ENCODE peak calls at places on chromosomes 2 and 18, in four cellular contexts. E is esophagus squamous epithelium; K is GM23338; M is CD8-positive, alpha-beta memory T cell. Z is an unnamed sample.
A peak's percentile ranks its signal among the peaks of the same experiment; 100 is the strongest.

GRCh38 chr2:42758751-42759150 is 5.2 kb downstream of the OXER1 start:
- DNase-seq in E (no peak), K (no peak), M (no peak), Z (no peak)

GRCh38 chr2:189297446-189297845 is 117.9 kb upstream of the COL5A2 start:
- DNase-seq in E (no peak), K (no peak), M (peak; percentile 30), Z (no peak)

GRCh38 chr2:50039445-50039844 is 885.1 kb upstream of the FSHR start:
- DNase-seq in K (no peak), M (no peak), E (no peak), Z (no peak)

GRCh38 chr2:46735108-46735691 is 180.4 kb downstream of the MCFD2 start:
- DNase-seq in K (no peak), M (no peak), E (no peak), Z (no peak)

GRCh38 chr18:63317982-63318881 is 1.3 kb downstream of the BCL2 start:
- DNase-seq in K (peak; percentile 92), E (peak; percentile 8), M (peak; percentile 80), Z (no peak)

GRCh38 chr2:146820672-146821071 is 1024.2 kb upstream of the ACVR2A start:
- DNase-seq in K (no peak), E (no peak), M (no peak), Z (no peak)

GRCh38 chr18:80075940-80076339 is 33.1 kb upstream of the ADNP2 start:
- DNase-seq in M (no peak), E (no peak), K (no peak), Z (no peak)

GRCh38 chr2:37768491-37768925 is 97.1 kb upstream of the CDC42EP3 start:
- DNase-seq in K (peak; percentile 8), M (no peak), E (no peak), Z (no peak)

GRCh38 chr18:44837491-44838185 is 156.9 kb downstream of the SETBP1 start:
- DNase-seq in K (no peak), M (no peak), E (no peak), Z (no peak)

GRCh38 chr2:159030674-159031380 is 62.4 kb downstream of the TANC1 start:
- DNase-seq in K (peak; percentile 56), M (no peak), E (no peak), Z (no peak)

GRCh38 chr2:150610670-150611279 is 123.3 kb upstream of the RND3 start:
- DNase-seq in M (no peak), K (peak; percentile 78), E (no peak), Z (no peak)

GRCh38 chr18:76524900-76525698 is 30.1 kb upstream of the ZNF516 start:
- DNase-seq in E (no peak), M (peak; percentile 14), K (peak; percentile 65), Z (no peak)

GRCh38 chr2:133264951-133265949 is 303.0 kb downstream of the NCKAP5 start:
- DNase-seq in E (no peak), M (no peak), K (peak; percentile 54), Z (no peak)

GRCh38 chr2:219871396-219871795 is 244.0 kb downstream of the SLC4A3 start:
- DNase-seq in E (no peak), K (peak; percentile 48), M (no peak), Z (no peak)
- H3K4me3 ChIP-seq in E (no peak overlapping the region), K (no peak overlapping the region), M (no peak overlapping the region), Z (no peak overlapping the region)

DNA sequence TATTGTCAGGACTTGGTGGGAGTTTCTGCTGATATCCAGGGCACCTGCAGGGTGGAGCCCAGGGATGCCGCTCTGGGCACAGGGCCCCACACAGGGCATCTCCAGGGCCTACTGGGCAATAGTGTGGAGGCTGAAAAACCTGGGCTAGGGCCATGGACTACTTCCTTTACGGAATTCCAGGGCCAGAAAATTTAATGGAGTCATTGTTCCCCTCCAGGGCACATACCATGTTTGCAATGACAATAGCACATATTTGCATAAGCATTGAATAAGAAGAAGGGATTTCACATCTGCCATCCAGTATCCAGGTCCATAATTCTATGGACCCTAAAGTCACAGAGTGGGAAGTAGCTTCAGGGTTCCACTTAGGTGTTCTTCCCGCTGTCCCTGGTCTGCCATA is 103.8 kb upstream of the TPO start:
- DNase-seq in M (no peak), K (peak; percentile 63), E (no peak), Z (no peak)
- H3K27ac ChIP-seq in M (no peak overlapping the region), K (peak overlapping the region; percentile 15), E (no peak overlapping the region), Z (no peak overlapping the region)

DNA sequence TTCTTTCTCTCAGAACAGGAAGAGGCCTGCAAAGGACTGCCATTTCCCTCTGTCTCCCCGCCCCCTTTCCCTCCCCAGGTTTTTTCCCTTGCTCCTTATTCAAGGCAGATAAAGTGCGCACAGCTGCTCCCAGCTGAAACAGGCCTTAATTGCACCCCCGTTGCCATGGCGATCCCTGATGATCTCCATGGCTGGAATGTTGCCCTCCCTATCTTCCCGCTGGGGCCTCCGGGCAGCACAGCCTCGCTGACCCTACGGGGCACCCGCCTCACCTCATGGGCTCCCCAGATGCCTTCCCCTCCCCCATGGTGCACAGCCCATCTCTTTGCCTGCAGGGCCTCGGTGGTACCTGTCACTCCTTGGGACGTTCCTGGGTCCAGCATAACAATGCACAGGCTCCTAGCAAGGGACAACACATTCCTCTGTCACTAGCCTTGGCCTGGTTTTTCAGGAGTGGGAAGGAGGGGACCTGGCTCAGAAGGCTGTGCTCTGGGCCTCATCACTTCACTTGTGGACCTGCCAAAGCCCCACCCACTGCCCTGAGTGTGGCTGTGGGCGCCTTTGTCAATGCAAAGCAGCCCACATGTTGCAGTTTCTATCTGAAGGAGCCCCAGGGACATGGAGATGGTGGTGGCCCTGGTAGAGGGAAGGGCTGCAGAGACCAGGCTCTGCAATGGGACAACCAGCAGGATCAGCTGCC is 115.0 kb downstream of the CELF4 start:
- DNase-seq in M (no peak), K (peak; percentile 89), E (no peak), Z (no peak)
- H3K4me3 ChIP-seq in M (no peak overlapping the region), K (peak overlapping the region; percentile 39), E (no peak overlapping the region), Z (no peak overlapping the region)

GRCh38 chr2:102065675-102066252 is 74.0 kb downstream of the IL1R2 start:
- DNase-seq in E (no peak), K (no peak), M (no peak), Z (peak; percentile 86)

GRCh38 chr2:102072741-102073140 is 69.8 kb upstream of the IL1R1 start:
- DNase-seq in K (no peak), M (no peak), E (no peak), Z (no peak)

GRCh38 chr2:102066554-102066953 is 74.8 kb downstream of the IL1R2 start:
- DNase-seq in M (no peak), E (no peak), K (no peak), Z (no peak)

GRCh38 chr2:102070058-102070642 is 72.4 kb upstream of the IL1R1 start:
- DNase-seq in E (no peak), K (no peak), M (no peak), Z (no peak)

DNA sequence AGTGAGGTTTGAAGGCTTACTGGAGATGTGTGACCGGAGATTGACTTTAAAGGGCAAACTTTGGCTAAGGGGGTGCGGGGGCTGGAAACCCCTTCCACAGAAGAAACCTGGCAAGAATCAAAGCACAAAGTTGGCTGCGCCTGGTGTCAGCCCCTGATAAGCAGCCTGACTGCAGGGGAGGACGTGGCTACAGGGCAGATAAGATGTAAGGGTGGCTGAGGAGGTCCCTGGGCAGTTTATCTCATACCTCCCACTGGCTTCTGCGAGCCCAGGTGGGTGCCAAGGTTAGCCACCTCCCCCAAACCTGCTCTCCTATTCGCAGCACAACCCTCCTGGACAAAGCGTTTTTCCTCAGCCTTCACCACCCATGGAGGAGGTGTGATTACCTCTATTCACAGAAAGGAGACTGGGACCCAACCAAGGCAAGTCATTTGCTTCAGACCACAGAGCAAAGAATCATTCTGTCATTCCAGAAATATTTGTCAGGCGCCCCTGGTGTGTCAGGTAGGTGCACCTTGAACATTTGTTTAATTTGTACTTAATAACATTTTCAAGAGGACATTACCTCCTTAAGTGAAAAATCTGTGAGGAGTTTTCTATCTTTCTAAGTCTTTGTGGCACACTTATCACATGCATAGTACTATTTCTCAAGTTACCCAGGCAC is 73.1 kb upstream of the IL1R1 start:
- DNase-seq in E (no peak), K (no peak), M (no peak), Z (no peak)
- H3K27ac ChIP-seq in E (peak overlapping the region; percentile 84), K (no peak overlapping the region), M (peak overlapping the region; percentile 67), Z (peak overlapping the region; percentile 77)

DNA sequence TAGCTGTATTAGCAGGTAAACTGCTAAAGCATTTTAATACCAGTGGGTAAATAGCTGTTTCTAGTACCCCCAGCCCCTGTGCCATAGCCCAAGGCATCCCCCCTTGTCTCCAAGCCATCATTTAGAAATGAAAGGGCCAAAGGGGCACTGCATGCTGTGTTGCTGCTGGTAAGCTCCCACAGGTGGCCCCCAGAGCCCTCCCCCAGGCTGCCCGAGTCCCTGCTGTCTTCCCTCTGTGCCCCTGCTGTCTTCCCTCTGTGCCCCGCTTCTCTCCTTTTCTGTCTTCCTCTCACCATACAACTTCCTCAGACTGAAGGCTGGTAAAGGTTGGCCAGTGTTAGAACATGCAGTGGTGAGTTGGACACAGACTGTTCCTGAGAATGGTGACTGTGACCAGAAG is 42.1 kb downstream of the ZAP70 start:
- DNase-seq in E (no peak), M (no peak), K (no peak), Z (no peak)
- H3K4me3 ChIP-seq in E (no peak overlapping the region), M (no peak overlapping the region), K (no peak overlapping the region), Z (no peak overlapping the region)